ENCODE peak calls at places on chromosomes 13 and 19, in ten cellular contexts. W is lung; S is astrocyte of the spinal cord; H is cardiac muscle cell; V is T follicular helper cell; R is activated CD4-positive, alpha-beta T cell treated with anti-CD3 and anti-CD28 coated beads, Interleukin-2, amount 10 ng/mL, durations not matched to agents 7 days and 5 days; K is Panc1; B is NCI-H187 treated with DMSO at 0.1 percent for 48 hours; J is HFFc6; Y is GM23338. I is an unnamed sample.

GRCh38 chr13:106567421-106568224 is at the start of gene ARGLU1:
- DNase-seq in J (peak), R (peak), K (no peak), W (peak), V (peak), S (peak), H (peak), B (peak), Y (peak), I (peak)

GRCh38 chr13:37617162-37617561 is 18.6 kb upstream of the POSTN start:
- DNase-seq in V (no peak), K (no peak), R (no peak), B (no peak), Y (peak), J (peak), S (peak), W (no peak), H (peak), I (no peak)

GRCh38 chr13:69324109-69324886 is 783.3 kb upstream of the ATXN8OS start:
- DNase-seq in H (peak), V (no peak), J (no peak), Y (peak), R (no peak), S (peak), W (no peak), K (no peak), B (no peak), I (no peak)

GRCh38 chr13:41232715-41233114 is 30.7 kb downstream of the MTRF1 start:
- DNase-seq in J (no peak), Y (no peak), B (no peak), K (no peak), W (no peak), R (no peak), H (no peak), S (no peak), V (no peak), I (no peak)

GRCh38 chr13:23751195-23751594 is 138.0 kb downstream of the MIPEP start:
- DNase-seq in B (no peak), S (peak), V (no peak), K (peak), H (no peak), R (no peak), Y (no peak), W (no peak), J (no peak), I (no peak)

GRCh38 chr19:4171676-4172075 is 10.7 kb downstream of the SIRT6 start:
- DNase-seq in K (no peak), Y (no peak), H (no peak), W (no peak), R (no peak), S (no peak), B (no peak), V (no peak), J (no peak), I (no peak)

GRCh38 chr19:7500811-7501450 is 12.1 kb upstream of the PEX11G start:
- DNase-seq in W (no peak), B (no peak), H (peak), V (no peak), S (no peak), J (no peak), Y (peak), R (peak), K (no peak), I (peak)

GRCh38 chr13:96851856-96852255 is 142.4 kb downstream of the OXGR1 start:
- DNase-seq in Y (peak), H (no peak), K (no peak), B (no peak), R (no peak), W (no peak), J (no peak), S (no peak), V (no peak), I (no peak)

GRCh38 chr13:27535546-27535945 is 84.8 kb downstream of the LNX2 start:
- DNase-seq in H (no peak), S (no peak), B (no peak), J (no peak), Y (no peak), K (no peak), V (no peak), W (no peak), R (no peak), I (no peak)